ENCODE peak calls at places on chromosomes 2 and 18, in six cellular contexts. N is AG04449, A is sciatic nerve, S is heart right ventricle, Y is IMR-90, J is fibroblast of the conjunctiva. C is an unnamed sample.
A peak's percentile ranks its signal among the peaks of the same experiment; 100 is the strongest.

GRCh38 chr18:13302611-13303267 is 84.2 kb downstream of the LDLRAD4 start:
- DNase-seq in N (no peak), J (no peak), S (no peak), Y (no peak), A (no peak), C (no peak)

GRCh38 chr2:16250056-16250425 is 309.7 kb downstream of the MYCN start:
- DNase-seq in Y (no peak), A (no peak), N (no peak), S (no peak), J (no peak), C (no peak)

GRCh38 chr2:156590313-156590712 is 154.1 kb downstream of the GPD2 start:
- DNase-seq in S (no peak), A (no peak), N (no peak), J (no peak), Y (no peak), C (no peak)

GRCh38 chr18:75581336-75582121 is 154.0 kb upstream of the SMIM21 start:
- DNase-seq in Y (no peak), A (no peak), S (no peak), J (no peak), N (no peak), C (no peak)

GRCh38 chr2:85758361-85759256 is 4.8 kb downstream of the ATOH8 start:
- DNase-seq in J (no peak), N (no peak), A (no peak), S (no peak), Y (no peak), C (no peak)

GRCh38 chr2:69280017-69280671 is 106.9 kb downstream of the GFPT1 start:
- DNase-seq in J (no peak), N (no peak), S (no peak), Y (no peak), A (no peak), C (no peak)

GRCh38 chr2:150125188-150125587 is 362.3 kb downstream of the RND3 start:
- DNase-seq in S (no peak), Y (no peak), A (no peak), J (no peak), N (no peak), C (peak; percentile 29)

GRCh38 chr2:74107071-74107470 is 40.6 kb downstream of the BOLA3 start:
- DNase-seq in Y (no peak), J (no peak), A (no peak), S (no peak), N (no peak), C (no peak)

C was measured in iris pigment epithelial cell.